ENCODE peak calls at places on chromosome 17, in nine cellular contexts. G, W, N, Z, K, F, B, P and V are unnamed samples. For H3K9me3, the result is how much of the 10 kb centered on the place peaks cover.

GRCh38 chr17:8103549-8103948 is 14.8 kb downstream of the ALOXE3 start:
- DNase-seq in P (no peak), N (no peak), Z (no peak), G (no peak), W (no peak), F (no peak), B (peak), K (no peak), V (no peak)

GRCh38 chr17:7842950-7843535 is 9.0 kb downstream of the KDM6B start:
- DNase-seq in W (peak), P (peak), G (peak), N (peak), B (peak), F (no peak), Z (peak), K (peak), V (peak)

GRCh38 chr17:80253631-80254395 is 6.8 kb upstream of the RNF213 start:
- DNase-seq in P (no peak), K (no peak), G (no peak), W (no peak), F (no peak), B (no peak), Z (no peak), N (no peak), V (peak)

GRCh38 chr17:75289832-75290337 is 652 bp upstream of the SLC25A19 start:
- DNase-seq in K (peak), G (peak), Z (no peak), F (peak), N (peak), B (peak), P (peak), W (no peak), V (peak)

GRCh38 chr17:9798724-9799123 is 7.3 kb upstream of the DHRS7C start:
- DNase-seq in Z (no peak), W (no peak), N (no peak), G (no peak), P (no peak), B (no peak), F (no peak), K (no peak), V (no peak)

GRCh38 chr17:14886200-14886739 is 378.9 kb downstream of the PMP22 start:
- DNase-seq in G (no peak), W (peak), B (no peak), F (peak), K (no peak), N (no peak), Z (no peak), P (no peak), V (no peak)

GRCh38 chr17:79745641-79746105 is 14.9 kb downstream of the ENPP7 start:
- DNase-seq in Z (no peak), B (no peak), N (no peak), K (no peak), P (no peak), W (no peak), F (no peak), G (no peak), V (no peak)

GRCh38 chr17:48148029-48148759 is 40.6 kb downstream of the SNX11 start:
- DNase-seq in P (no peak), N (no peak), G (no peak), K (no peak), B (no peak), F (no peak), Z (no peak), W (no peak), V (no peak)

GRCh38 chr17:36149296-36149820 is 27.1 kb downstream of the TBC1D3B start:
- DNase-seq in B (no peak), W (no peak), G (no peak), P (peak), K (peak), Z (no peak), N (no peak), F (no peak), V (peak)

GRCh38 chr17:76868669-76869208 is 535 bp downstream of the MGAT5B start:
- DNase-seq in W (no peak), Z (no peak), P (no peak), B (no peak), G (no peak), F (no peak), N (no peak), K (no peak), V (no peak)

GRCh38 chr17:44766409-44767038 is 7.7 kb downstream of the ADAM11 start:
- DNase-seq in F (no peak), B (no peak), K (no peak), G (no peak), N (no peak), Z (no peak), P (no peak), W (peak), V (no peak)

GRCh38 chr17:78547035-78547434 is 30.2 kb downstream of the DNAH17 start:
- DNase-seq in B (no peak), P (no peak), W (no peak), G (no peak), F (no peak), N (no peak), Z (no peak), K (no peak), V (no peak)

GRCh38 chr17:49390548-49391324 is 23.9 kb downstream of the PHB1 start:
- DNase-seq in W (no peak), K (no peak), F (peak), P (no peak), G (peak), N (no peak), Z (no peak), B (peak), V (no peak)

GRCh38 chr17:28661635-28662526 is at the start of the genes SDF2 and SUPT6H:
- DNase-seq in B (peak), F (peak), Z (peak), P (peak), W (peak), K (peak), N (peak), G (peak), V (peak)

GRCh38 chr17:31916496-31917064 is 15.1 kb upstream of the UTP6 start:
- DNase-seq in G (no peak), W (no peak), Z (no peak), F (no peak), N (no peak), P (no peak), B (no peak), K (no peak), V (no peak)

GRCh38 chr17:76968707-76969597 is 100.7 kb downstream of the MGAT5B start:
- DNase-seq in W (peak), F (peak), P (no peak), N (no peak), G (no peak), B (peak), Z (peak), K (no peak), V (no peak)

GRCh38 chr17:76384222-76384986 is at the start of gene SPHK1:
- DNase-seq in N (peak), W (peak), B (peak), Z (peak), G (peak), K (peak), F (peak), P (peak), V (peak)

GRCh38 chr17:29133146-29133713 is 47.0 kb downstream of the MYO18A start:
- DNase-seq in B (no peak), G (peak), W (peak), F (no peak), N (peak), P (peak), Z (no peak), K (no peak), V (peak)

GRCh38 chr17:66123163-66123562 is 68.8 kb downstream of the CEP112 start:
- DNase-seq in Z (no peak), P (no peak), W (peak), B (no peak), F (no peak), K (no peak), G (no peak), N (no peak), V (no peak)

GRCh38 chr17:59901604-59902003 is 8.7 kb downstream of the RPS6KB1 start:
- DNase-seq in F (no peak), Z (no peak), G (no peak), K (no peak), N (no peak), P (no peak), B (peak), W (no peak), V (no peak)

GRCh38 chr17:2964370-2964769 is 99.0 kb downstream of the OR1D5 start:
- DNase-seq in P (no peak), K (no peak), Z (no peak), B (no peak), N (no peak), G (no peak), W (peak), F (no peak), V (no peak)

GRCh38 chr17:41811549-41812175 is at the start of gene P3H4:
- DNase-seq in K (peak), F (peak), P (peak), N (peak), W (peak), Z (peak), B (peak), G (peak), V (peak)

GRCh38 chr17:1298616-1299015 is 19.2 kb downstream of the TRARG1 start:
- DNase-seq in W (peak), G (no peak), K (no peak), F (peak), Z (no peak), P (no peak), N (no peak), B (no peak), V (no peak)

GRCh38 chr17:31155208-31155810 is 60.5 kb downstream of the NF1 start:
- DNase-seq in W (no peak), B (no peak), P (no peak), K (no peak), G (no peak), N (no peak), F (no peak), Z (no peak), V (no peak)

GRCh38 chr17:16872836-16873653 is 98.9 kb downstream of the TNFRSF13B start:
- DNase-seq in G (no peak), B (peak), Z (peak), N (no peak), P (no peak), K (no peak), W (peak), F (peak), V (no peak)

GRCh38 chr17:61621317-61621716 is 30.3 kb upstream of the NACA2 start:
- DNase-seq in B (no peak), P (no peak), Z (no peak), K (no peak), W (no peak), N (no peak), F (no peak), G (no peak), V (no peak)
- H3K9me3 ChIP-seq in B (under half), P (under half), Z (under half), K (under half), W (under half), N (under half), F (under half), G (under half), V (under half)

GRCh38 chr17:52505601-52506000 is 347.1 kb upstream of the CA10 start:
- DNase-seq in Z (no peak), K (no peak), G (no peak), F (no peak), B (no peak), W (no peak), P (no peak), N (no peak), V (no peak)
- H3K9me3 ChIP-seq in Z (under half), K (under half), G (under half), F (under half), B (under half), W (under half), P (under half), N (under half), V (under half)

GRCh38 chr17:82948081-82948511 is 108.3 kb upstream of the ZNF750 start:
- DNase-seq in K (no peak), P (peak), N (no peak), F (no peak), B (no peak), G (no peak), Z (no peak), W (no peak), V (peak)
- H3K9me3 ChIP-seq in K (half or more), P (half or more), N (under half), F (under half), B (half or more), G (under half), Z (under half), W (half or more), V (under half)

GRCh38 chr17:70344356-70345060 is 175.2 kb downstream of the KCNJ2 start:
- DNase-seq in Z (no peak), P (no peak), F (no peak), B (no peak), N (no peak), K (no peak), W (no peak), G (no peak), V (no peak)
- H3K9me3 ChIP-seq in Z (under half), P (under half), F (under half), B (under half), N (under half), K (under half), W (under half), G (under half), V (under half)

GRCh38 chr17:43151880-43152456 is 19.0 kb upstream of the NBR1 start:
- DNase-seq in F (no peak), P (no peak), N (no peak), Z (no peak), W (no peak), G (no peak), B (no peak), K (no peak), V (no peak)

DNA sequence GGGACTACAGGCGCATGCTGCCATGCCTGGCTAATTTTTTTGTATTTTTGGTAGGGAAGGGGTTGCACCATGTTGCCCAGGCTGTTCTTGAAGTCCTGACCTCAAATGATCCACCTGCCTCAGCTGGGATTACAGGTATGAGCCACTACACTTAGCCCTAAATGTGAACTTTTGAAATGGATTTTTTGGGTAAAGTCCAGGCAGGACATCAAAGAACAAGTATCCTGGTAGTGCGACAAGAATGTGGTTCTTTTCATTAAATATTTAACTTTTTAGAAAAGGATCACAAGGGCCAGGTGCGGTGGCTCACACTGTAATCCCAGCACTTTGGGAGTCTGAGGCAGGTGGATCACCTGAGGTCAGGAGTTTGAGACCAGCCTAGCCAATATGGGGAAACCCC is 15.3 kb upstream of the NBR1 start:
- DNase-seq in P (no peak), K (no peak), G (no peak), F (no peak), W (no peak), B (no peak), N (no peak), Z (no peak), V (no peak)
- H3K9me3 ChIP-seq in P (under half), K (under half), G (under half), F (under half), W (under half), B (under half), N (under half), Z (under half), V (under half)

DNA sequence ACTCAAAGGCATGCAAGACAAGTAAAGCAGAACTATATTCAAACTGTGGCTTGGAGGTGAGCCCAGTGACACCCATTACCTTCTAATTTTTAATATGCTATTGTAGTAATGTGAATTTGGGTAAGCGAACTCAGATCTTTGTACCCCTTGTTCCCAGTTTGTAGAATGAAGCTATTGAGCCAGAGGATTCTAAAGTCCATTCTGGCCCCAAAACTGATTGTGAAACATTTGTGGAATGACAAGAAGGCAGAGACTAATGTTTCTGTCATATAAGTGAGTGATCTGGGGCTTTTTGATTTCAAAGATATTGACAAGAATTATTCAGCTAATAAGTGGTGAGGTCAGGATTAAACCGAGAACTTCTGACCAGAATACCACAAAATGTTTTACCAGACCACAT is 283.8 kb upstream of the CA10 start:
- DNase-seq in K (no peak), W (no peak), N (no peak), B (no peak), F (no peak), G (no peak), Z (no peak), P (no peak), V (no peak)
- H3K9me3 ChIP-seq in K (under half), W (under half), N (under half), B (under half), F (under half), G (under half), Z (under half), P (under half), V (under half)

DNA sequence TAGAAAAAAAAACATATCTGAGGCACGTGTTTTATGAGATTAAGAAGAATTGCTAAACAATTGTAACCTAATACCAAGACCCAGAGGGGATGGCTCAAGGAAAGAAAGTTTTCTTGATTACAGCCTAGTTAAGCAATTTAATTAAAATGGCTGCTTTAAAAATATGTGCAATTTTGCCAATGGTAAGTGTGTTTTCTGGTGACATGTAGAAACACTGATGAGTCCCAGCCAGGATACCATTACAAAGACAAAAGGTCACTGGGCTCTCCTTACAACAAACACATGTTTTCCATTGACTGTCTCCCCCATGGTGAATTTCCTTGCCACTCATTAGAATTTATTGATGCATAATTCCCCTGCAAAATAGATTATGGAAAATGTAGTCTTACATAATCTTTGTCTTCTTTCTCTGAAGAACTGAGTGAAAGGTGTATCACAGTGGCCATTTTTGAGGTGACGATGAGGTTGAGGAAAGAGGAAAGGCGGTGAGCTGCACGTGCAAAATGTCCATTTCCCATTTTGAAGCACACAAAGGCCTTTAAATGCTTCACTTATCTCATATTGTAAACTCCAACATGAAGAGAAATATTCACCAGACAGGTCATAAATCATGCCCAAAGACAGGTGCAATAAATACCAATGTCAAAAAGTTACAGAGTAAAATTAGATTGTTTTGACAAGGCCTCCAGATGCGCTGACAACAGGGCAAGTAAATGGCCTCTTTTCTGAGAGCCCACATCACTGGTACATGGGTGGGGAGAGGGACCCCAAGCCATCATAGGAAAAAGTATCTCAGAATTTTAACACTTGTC is 696.9 kb downstream of the KCNJ2 start:
- DNase-seq in B (no peak), Z (no peak), F (no peak), P (no peak), W (no peak), N (no peak), K (no peak), G (no peak), V (no peak)
- H3K9me3 ChIP-seq in B (under half), Z (under half), F (under half), P (under half), W (under half), N (under half), K (under half), G (under half), V (under half)